ENCODE peak calls at places on chromosomes 4 and X, in six cellular contexts. N is fibroblast of lung; B is naive thymus-derived CD4-positive, alpha-beta T cell; C is cardiac muscle cell; F is CD8-positive, alpha-beta T cell; X is body of pancreas. P is an unnamed sample.

GRCh38 chr4:122480023-122480422 is 23.5 kb upstream of the IL2 start:
- DNase-seq in F (no peak), B (no peak), X (no peak), N (peak; percentile 79), C (peak; percentile 69), P (no peak)

GRCh38 chr4:13126976-13127910 is 356.9 kb downstream of the RAB28 start:
- DNase-seq in B (no peak), X (peak; percentile 13), C (peak; percentile 8), F (no peak), N (no peak), P (no peak)

GRCh38 chr4:6343950-6344408 is 74.3 kb downstream of the WFS1 start:
- DNase-seq in C (no peak), N (peak; percentile 63), F (no peak), B (no peak), X (peak; percentile 46), P (no peak)

GRCh38 chrX:134180566-134180965 is 56.4 kb upstream of the CCDC160 start:
- DNase-seq in F (no peak), C (no peak), X (no peak), B (no peak), N (no peak), P (no peak)

GRCh38 chr4:41361831-41362646 is 105.3 kb downstream of the UCHL1 start:
- DNase-seq in N (no peak), X (no peak), F (no peak), C (no peak), B (no peak), P (no peak)

GRCh38 chrX:110082156-110082555 is 79.2 kb downstream of the TMEM164 start:
- DNase-seq in X (no peak), C (no peak), B (no peak), F (no peak), N (peak; percentile 91), P (no peak)

GRCh38 chr4:17785858-17786257 is 4.4 kb upstream of the FAM184B start:
- DNase-seq in X (no peak), B (no peak), F (no peak), N (no peak), C (no peak), P (no peak)

GRCh38 chr4:160026720-160027119 is 923.8 kb downstream of the RAPGEF2 start:
- DNase-seq in C (peak; percentile 0), N (no peak), B (no peak), X (no peak), F (no peak), P (no peak)

GRCh38 chr4:185825737-185826136 is 13.7 kb upstream of the SORBS2 start:
- DNase-seq in X (no peak), N (no peak), F (no peak), B (no peak), C (no peak), P (no peak)

GRCh38 chr4:109365944-109366343 is 63.5 kb upstream of the COL25A1 start:
- DNase-seq in N (no peak), B (no peak), C (no peak), X (no peak), F (no peak), P (no peak)

GRCh38 chr4:112231779-112232713 is at the start of gene AP1AR:
- DNase-seq in B (peak; percentile 69), F (peak; percentile 80), X (peak; percentile 83), N (peak; percentile 72), C (peak; percentile 92), P (peak; percentile 84)

GRCh38 chr4:121246698-121247097 is 82.6 kb upstream of the TNIP3 start:
- DNase-seq in N (no peak), X (no peak), B (no peak), F (no peak), C (peak; percentile 22), P (no peak)

GRCh38 chr4:97235516-97235915 is 907.8 kb downstream of the STPG2 start:
- DNase-seq in X (no peak), F (no peak), B (no peak), C (no peak), N (no peak), P (no peak)

GRCh38 chr4:128858875-128859696 is 49.6 kb downstream of the JADE1 start:
- DNase-seq in C (no peak), X (no peak), N (peak; percentile 75), B (no peak), F (no peak), P (no peak)

GRCh38 chr4:95627004-95627403 is 78.2 kb upstream of the UNC5C start:
- DNase-seq in N (no peak), F (no peak), X (no peak), C (no peak), B (no peak), P (no peak)

GRCh38 chr4:150656882-150657281 is 74.9 kb downstream of the MAB21L2 start:
- DNase-seq in F (no peak), X (no peak), C (no peak), N (no peak), B (no peak), P (no peak)

GRCh38 chr4:71269241-71269640 is 69.6 kb upstream of the SLC4A4 start:
- DNase-seq in B (no peak), X (no peak), F (no peak), N (no peak), C (no peak), P (no peak)

GRCh38 chrX:34578237-34578636 is 78.8 kb downstream of the TMEM47 start:
- DNase-seq in F (no peak), B (no peak), X (no peak), C (peak; percentile 66), N (peak; percentile 68), P (no peak)

GRCh38 chr4:53221832-53222480 is 143.9 kb downstream of the SCFD2 start:
- DNase-seq in F (no peak), X (no peak), B (no peak), C (no peak), N (no peak), P (no peak)

GRCh38 chr4:185104733-185105132 is 38.3 kb upstream of the SLC25A4 start:
- DNase-seq in C (no peak), X (no peak), N (no peak), F (no peak), B (no peak), P (no peak)

GRCh38 chrX:2628751-2629315 is 62.3 kb upstream of the CD99 start:
- DNase-seq in F (no peak), X (no peak), N (no peak), C (no peak), B (peak; percentile 57), P (no peak)

GRCh38 chrX:107542500-107542899 is 85.8 kb upstream of the PRPS1 start:
- DNase-seq in F (no peak), C (no peak), N (peak; percentile 31), X (peak; percentile 26), B (no peak), P (no peak)

GRCh38 chrX:25968920-25969319 is 169.2 kb upstream of the MAGEB18 start:
- DNase-seq in X (peak; percentile 53), N (peak; percentile 27), C (peak; percentile 34), F (no peak), B (no peak), P (no peak)

GRCh38 chrX:24563291-24564010 is 83.7 kb downstream of the PCYT1B start:
- DNase-seq in F (no peak), N (no peak), X (no peak), C (no peak), B (no peak), P (no peak)

GRCh38 chrX:154074199-154074598 is 23.3 kb downstream of the MECP2 start:
- DNase-seq in N (peak; percentile 44), F (no peak), X (no peak), B (no peak), C (peak; percentile 18), P (no peak)

GRCh38 chr4:39664828-39665731 is 26.4 kb upstream of the SMIM14 start:
- DNase-seq in X (no peak), B (no peak), C (no peak), N (peak; percentile 58), F (no peak), P (no peak)

GRCh38 chr4:39802005-39802404 is 104.1 kb downstream of the UBE2K start:
- DNase-seq in N (no peak), X (no peak), B (no peak), F (no peak), C (no peak), P (no peak)

GRCh38 chr4:38161208-38162113 is 201.3 kb downstream of the PTTG2 start:
- DNase-seq in N (peak; percentile 52), X (no peak), F (no peak), C (no peak), B (no peak), P (no peak)

GRCh38 chr4:24015782-24016181 is 125.9 kb upstream of the PPARGC1A start:
- DNase-seq in N (no peak), B (no peak), X (no peak), C (no peak), F (no peak), P (no peak)

GRCh38 chr4:180655886-180656285 is 1587.3 kb upstream of the TENM3 start:
- DNase-seq in C (no peak), B (no peak), N (no peak), X (no peak), F (no peak), P (no peak)

GRCh38 chr4:99754756-99755155 is 61.9 kb upstream of the DAPP1 start:
- DNase-seq in C (no peak), X (no peak), N (peak; percentile 35), F (no peak), B (no peak), P (no peak)
- H3K4me3 ChIP-seq in C (no peak overlapping the region), X (no peak overlapping the region), N (no peak overlapping the region), F (no peak overlapping the region), B (no peak overlapping the region), P (no peak overlapping the region)

GRCh38 chrX:10165580-10166247 is 8.9 kb downstream of the CLCN4 start:
- DNase-seq in X (no peak), B (no peak), F (no peak), C (no peak), N (no peak), P (no peak)
- H3K4me3 ChIP-seq in X (no peak overlapping the region), B (no peak overlapping the region), F (no peak overlapping the region), C (no peak overlapping the region), N (no peak overlapping the region), P (no peak overlapping the region)

GRCh38 chr4:134200811-134201215 is 776 bp downstream of the PABPC4L start:
- DNase-seq in X (no peak), F (no peak), N (no peak), B (no peak), C (peak; percentile 26), P (no peak)

GRCh38 chr4:134202557-134202956 is 968 bp upstream of the PABPC4L start:
- DNase-seq in C (no peak), F (no peak), B (no peak), X (peak; percentile 9), N (peak; percentile 12), P (no peak)

GRCh38 chr4:134201216-134202098 is at the start of gene PABPC4L:
- DNase-seq in N (peak; percentile 63), F (no peak), X (peak; percentile 49), C (peak; percentile 83), B (no peak), P (peak; percentile 22)

DNA sequence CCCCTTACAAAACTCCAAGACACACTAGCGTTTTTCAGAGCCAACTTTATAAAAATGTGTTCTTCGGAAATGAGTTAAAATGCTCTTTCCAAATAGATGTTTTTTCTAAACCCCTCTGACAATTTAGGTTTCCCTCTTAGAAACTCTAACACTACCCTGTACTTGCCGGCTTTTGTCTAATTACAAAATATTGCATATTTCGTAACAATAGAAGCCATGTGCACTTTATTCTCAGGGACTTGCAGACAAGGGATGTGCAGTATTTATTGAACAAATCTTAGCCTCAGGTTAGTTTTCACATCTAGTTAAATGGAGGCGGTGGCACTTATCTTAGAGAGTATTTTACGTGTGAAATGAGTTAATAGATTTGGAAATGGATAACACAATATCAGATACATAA is 547 bp upstream of the PABPC4L start:
- DNase-seq in N (no peak), X (no peak), F (no peak), C (no peak), B (no peak), P (no peak)
- H3K4me3 ChIP-seq in N (peak overlapping the region; percentile 62), X (no peak overlapping the region), F (no peak overlapping the region), C (no peak overlapping the region), B (no peak overlapping the region), P (no peak overlapping the region)

GRCh38 chr4:16082038-16082423 is 1.8 kb downstream of the PROM1 start:
- DNase-seq in F (no peak), N (no peak), C (no peak), X (no peak), B (no peak), P (no peak)
- H3K4me3 ChIP-seq in F (peak overlapping the region; percentile 44), N (no peak overlapping the region), C (peak overlapping the region; percentile 38), X (peak overlapping the region; percentile 37), B (peak overlapping the region; percentile 17), P (peak overlapping the region; percentile 57)

P was measured in colonic mucosa.